ENCODE peak calls at places on chromosomes 11 and 22, in eight cellular contexts. J is hepatocyte, G is HCT116, Y is PC-3, T is Karpas-422, U is GM23338, M is PC-9, Q is OCI-LY7. B is an unnamed sample.

GRCh38 chr22:18060646-18061620 is 16.9 kb upstream of the PEX26 start:
- DNase-seq in J (peak; percentile 76), G (no peak), Y (peak; percentile 65), T (peak; percentile 12), U (no peak), M (peak; percentile 45), Q (no peak), B (peak; percentile 85)

GRCh38 chr11:12105471-12105870 is 4.9 kb upstream of the MICAL2 start:
- DNase-seq in J (no peak), G (no peak), Y (no peak), T (no peak), U (no peak), M (no peak), Q (no peak), B (no peak)

GRCh38 chr11:76158394-76159302 is 47.7 kb downstream of the WNT11 start:
- DNase-seq in J (no peak), G (no peak), Y (no peak), T (no peak), U (no peak), M (no peak), Q (no peak), B (peak; percentile 65)

GRCh38 chr11:67640021-67640757 is 626 bp upstream of the TBX10 start:
- DNase-seq in J (peak; percentile 79), G (peak; percentile 36), Y (peak; percentile 57), T (peak; percentile 90), U (peak; percentile 93), M (peak; percentile 48), Q (peak; percentile 82), B (peak; percentile 94)

GRCh38 chr11:9754041-9754471 is 90.2 kb downstream of the SWAP70 start:
- DNase-seq in J (no peak), G (no peak), Y (no peak), T (peak; percentile 57), U (no peak), M (no peak), Q (peak; percentile 63), B (no peak)

GRCh38 chr11:28964811-28965210 is 856.6 kb downstream of the METTL15 start:
- DNase-seq in J (no peak), G (no peak), Y (no peak), T (no peak), U (no peak), M (no peak), Q (no peak), B (peak; percentile 13)

GRCh38 chr11:71566081-71566620 is 788 bp downstream of the KRTAP5-10 start:
- DNase-seq in J (no peak), G (no peak), Y (peak; percentile 45), T (no peak), U (no peak), M (peak; percentile 57), Q (no peak), B (peak; percentile 60)

GRCh38 chr11:70572974-70573260 is 174.6 kb downstream of the CTTN start:
- DNase-seq in J (no peak), G (no peak), Y (no peak), T (peak; percentile 11), U (no peak), M (peak; percentile 24), Q (no peak), B (no peak)

GRCh38 chr11:6992457-6993431 is 27.4 kb downstream of the ZNF214 start:
- DNase-seq in J (peak; percentile 11), G (no peak), Y (peak; percentile 82), T (no peak), U (no peak), M (no peak), Q (no peak), B (peak; percentile 52)

GRCh38 chr11:114075343-114075610 is 15.8 kb downstream of the ZBTB16 start:
- DNase-seq in J (no peak), G (no peak), Y (no peak), T (no peak), U (no peak), M (no peak), Q (no peak), B (no peak)

GRCh38 chr11:95922536-95923440 is 1.1 kb downstream of the MTMR2 start:
- DNase-seq in J (no peak), G (no peak), Y (peak; percentile 36), T (peak; percentile 79), U (no peak), M (no peak), Q (no peak), B (peak; percentile 4)

GRCh38 chr22:29979645-29980303 is 96.8 kb downstream of the MTMR3 start:
- DNase-seq in J (no peak), G (no peak), Y (no peak), T (peak; percentile 83), U (no peak), M (no peak), Q (no peak), B (no peak)

GRCh38 chr11:7577226-7577882 is 63.6 kb downstream of the PPFIBP2 start:
- DNase-seq in J (peak; percentile 68), G (no peak), Y (no peak), T (no peak), U (no peak), M (no peak), Q (no peak), B (no peak)

GRCh38 chr11:107494036-107494435 is 36.4 kb upstream of the CWF19L2 start:
- DNase-seq in J (no peak), G (no peak), Y (no peak), T (no peak), U (no peak), M (no peak), Q (no peak), B (no peak)

GRCh38 chr22:49015993-49016908 is 811.4 kb downstream of the BRD1 start:
- DNase-seq in J (no peak), G (no peak), Y (no peak), T (no peak), U (no peak), M (no peak), Q (no peak), B (peak; percentile 23)

GRCh38 chr11:36377759-36378553 is 81.9 kb downstream of the PRR5L start:
- DNase-seq in J (no peak), G (no peak), Y (no peak), T (no peak), U (no peak), M (no peak), Q (no peak), B (peak; percentile 75)

GRCh38 chr11:10490398-10491232 is 35.6 kb downstream of the AMPD3 start:
- DNase-seq in J (peak; percentile 61), G (peak; percentile 94), Y (peak; percentile 97), T (no peak), U (no peak), M (peak; percentile 88), Q (no peak), B (peak; percentile 99)

GRCh38 chr11:69368119-69368880 is 74.3 kb downstream of the MYEOV start:
- DNase-seq in J (no peak), G (no peak), Y (peak; percentile 82), T (no peak), U (no peak), M (peak; percentile 60), Q (no peak), B (peak; percentile 64)

GRCh38 chr11:11179239-11179638 is 173.8 kb downstream of the CSNK2A3 start:
- DNase-seq in J (peak; percentile 77), G (peak; percentile 23), Y (peak; percentile 73), T (no peak), U (no peak), M (no peak), Q (no peak), B (peak; percentile 87)

GRCh38 chr11:130071211-130071712 is 1.6 kb downstream of the APLP2 start:
- DNase-seq in J (no peak), G (no peak), Y (peak; percentile 66), T (no peak), U (no peak), M (no peak), Q (peak; percentile 21), B (no peak)
- H3K4me3 ChIP-seq in J (peak overlapping the region; percentile 86), G (peak overlapping the region; percentile 71), Y (peak overlapping the region; percentile 78), T (peak overlapping the region; percentile 69), U (peak overlapping the region; percentile 74), M (peak overlapping the region; percentile 55), Q (peak overlapping the region; percentile 81), B (peak overlapping the region; percentile 81)

DNA sequence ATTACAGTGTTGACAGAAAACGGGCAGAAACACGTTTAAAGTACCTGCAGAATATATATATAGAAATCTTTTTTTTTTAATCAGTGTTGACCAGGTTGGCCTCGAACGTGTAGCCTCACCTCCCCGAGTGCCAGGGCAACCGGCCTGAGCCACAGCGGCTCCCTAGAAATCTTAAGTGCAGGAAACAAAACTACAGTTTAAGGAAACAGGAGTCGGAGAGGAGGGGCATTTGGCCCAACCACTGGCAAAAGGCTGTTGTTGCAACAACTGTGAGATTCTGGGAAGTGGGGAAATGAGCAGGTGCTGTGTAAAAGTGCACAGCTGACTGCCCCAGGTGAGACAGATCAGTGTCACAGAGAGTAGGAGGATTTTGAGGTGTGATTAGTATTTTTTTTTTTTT is 3.7 kb downstream of the YWHAH start:
- DNase-seq in J (no peak), G (no peak), Y (no peak), T (no peak), U (no peak), M (no peak), Q (no peak), B (no peak)
- H4K20me1 ChIP-seq in J (peaks cover 33% of the 10 kb centered on the region), G (peaks cover 26% of the 10 kb centered on the region), Y (peaks cover 52% of the 10 kb centered on the region), T (peaks cover 26% of the 10 kb centered on the region), U (peaks cover 64% of the 10 kb centered on the region), M (peaks cover 9% of the 10 kb centered on the region), Q (peaks cover 41% of the 10 kb centered on the region), B (peaks cover 52% of the 10 kb centered on the region)

GRCh38 chr22:31861226-31861840 is 83.0 kb upstream of the YWHAH start:
- DNase-seq in J (no peak), G (no peak), Y (peak; percentile 22), T (no peak), U (no peak), M (no peak), Q (no peak), B (no peak)

GRCh38 chr22:31852691-31853370 is 91.5 kb upstream of the YWHAH start:
- DNase-seq in J (no peak), G (no peak), Y (no peak), T (no peak), U (no peak), M (no peak), Q (no peak), B (no peak)

GRCh38 chr22:31853736-31854500 is 90.4 kb upstream of the YWHAH start:
- DNase-seq in J (no peak), G (no peak), Y (no peak), T (no peak), U (no peak), M (no peak), Q (no peak), B (no peak)

DNA sequence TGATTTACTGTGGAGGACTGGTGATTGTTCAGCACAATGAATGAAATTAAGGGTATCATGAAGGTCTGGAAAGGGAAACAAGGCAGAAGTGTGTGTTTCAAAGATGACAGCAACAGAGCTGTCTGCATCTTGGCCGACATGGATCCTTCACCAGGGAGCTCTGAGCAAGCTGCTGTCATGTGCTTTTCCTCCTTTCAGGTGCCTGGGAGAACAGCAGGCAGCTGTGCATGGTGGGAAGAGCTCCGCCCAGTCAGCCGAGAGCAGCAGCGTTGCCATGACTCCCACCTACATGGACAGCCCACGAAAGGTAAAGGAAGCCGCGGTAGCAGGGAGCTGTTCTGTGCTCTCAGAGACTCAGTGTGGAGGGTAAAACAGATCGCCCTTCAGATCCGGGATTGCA is 87.1 kb upstream of the YWHAH start:
- DNase-seq in J (peak; percentile 84), G (no peak), Y (no peak), T (no peak), U (peak; percentile 95), M (no peak), Q (no peak), B (no peak)
- H2AFZ ChIP-seq in J (no peak overlapping the region), G (no peak overlapping the region), Y (no peak overlapping the region), T (no peak overlapping the region), U (no peak overlapping the region), M (no peak overlapping the region), Q (no peak overlapping the region), B (no peak overlapping the region)

GRCh38 chr22:26479792-26480610 is 3.6 kb downstream of the HPS4 start:
- DNase-seq in J (no peak), G (no peak), Y (peak; percentile 9), T (peak; percentile 68), U (no peak), M (no peak), Q (peak; percentile 62), B (no peak)
- H3K4me3 ChIP-seq in J (no peak overlapping the region), G (no peak overlapping the region), Y (peak overlapping the region; percentile 15), T (peak overlapping the region; percentile 73), U (no peak overlapping the region), M (no peak overlapping the region), Q (peak overlapping the region; percentile 86), B (peak overlapping the region; percentile 58)

B was measured in osteoblast.